ENCODE peak calls at places on chromosome 6, in eight cellular contexts. A, H, U, C, O, M, I and Q are unnamed samples.
A peak's percentile ranks its signal among the peaks of the same experiment; 100 is the strongest.

GRCh38 chr6:121143476-121143875 is 190.8 kb downstream of the TBC1D32 start:
- DNase-seq in H (no peak), U (peak; percentile 32), O (no peak), C (no peak), M (no peak), I (no peak), A (no peak), Q (no peak)

GRCh38 chr6:2038096-2038495 is 207.3 kb downstream of the GMDS start:
- DNase-seq in A (no peak), C (peak; percentile 59), I (peak; percentile 90), M (no peak), O (no peak), H (peak; percentile 47), U (no peak), Q (peak; percentile 36)

GRCh38 chr6:139250296-139251274 is 41.2 kb downstream of the TXLNB start:
- DNase-seq in I (peak; percentile 67), U (peak; percentile 37), M (peak; percentile 63), O (peak; percentile 36), A (peak; percentile 57), C (peak; percentile 64), H (peak; percentile 46), Q (peak; percentile 54)

GRCh38 chr6:86715676-86716075 is 221.7 kb upstream of the HTR1E start:
- DNase-seq in M (no peak), I (no peak), C (no peak), H (no peak), U (peak; percentile 76), O (no peak), A (no peak), Q (no peak)

GRCh38 chr6:134258849-134259306 is 59.0 kb downstream of the SGK1 start:
- DNase-seq in M (no peak), I (no peak), U (no peak), O (no peak), A (no peak), H (no peak), C (no peak), Q (no peak)

GRCh38 chr6:117829594-117830319 is 77.3 kb upstream of the SLC35F1 start:
- DNase-seq in H (no peak), U (peak; percentile 33), M (no peak), I (peak; percentile 20), C (peak; percentile 27), A (no peak), O (no peak), Q (no peak)

GRCh38 chr6:53042112-53042511 is 23.1 kb upstream of the FBXO9 start:
- DNase-seq in M (no peak), I (peak; percentile 83), H (no peak), A (no peak), C (no peak), O (no peak), U (peak; percentile 83), Q (no peak)

GRCh38 chr6:164130151-164130550 is 715.6 kb downstream of the QKI start:
- DNase-seq in A (no peak), U (no peak), C (peak; percentile 52), M (peak; percentile 33), O (peak; percentile 74), H (no peak), I (no peak), Q (no peak)

GRCh38 chr6:82484737-82485650 is 121.4 kb downstream of the TPBG start:
- DNase-seq in C (no peak), A (no peak), M (no peak), H (no peak), O (no peak), I (no peak), U (no peak), Q (no peak)

GRCh38 chr6:100171533-100172321 is 177.7 kb upstream of the MCHR2 start:
- DNase-seq in I (peak; percentile 52), O (no peak), M (no peak), A (no peak), H (no peak), C (no peak), U (peak; percentile 90), Q (no peak)

GRCh38 chr6:152257581-152257980 is 379.6 kb downstream of the SYNE1 start:
- DNase-seq in M (no peak), C (no peak), A (no peak), U (no peak), O (no peak), H (no peak), I (no peak), Q (no peak)

GRCh38 chr6:5764401-5764955 is 242.2 kb downstream of the NRN1 start:
- DNase-seq in M (peak; percentile 80), A (no peak), C (no peak), O (peak; percentile 64), U (no peak), H (no peak), I (peak; percentile 7), Q (no peak)

GRCh38 chr6:28727559-28728211 is 196.1 kb downstream of the TRIM27 start:
- DNase-seq in O (no peak), I (no peak), H (no peak), M (no peak), C (no peak), A (no peak), U (no peak), Q (no peak)

GRCh38 chr6:138387577-138388368 is 10.1 kb downstream of the SMIM28 start:
- DNase-seq in C (no peak), O (no peak), I (no peak), M (no peak), U (no peak), H (no peak), A (no peak), Q (no peak)

GRCh38 chr6:43171284-43172126 is 436 bp downstream of the SRF start:
- DNase-seq in I (no peak), H (peak; percentile 25), A (no peak), O (no peak), M (no peak), C (peak; percentile 93), U (no peak), Q (no peak)

GRCh38 chr6:113067612-113068262 is 720.6 kb downstream of the RFPL4B start:
- DNase-seq in H (no peak), U (no peak), I (peak; percentile 67), C (no peak), M (no peak), O (no peak), A (no peak), Q (no peak)

GRCh38 chr6:145561095-145561820 is 174.1 kb downstream of the EPM2A start:
- DNase-seq in O (no peak), U (peak; percentile 77), C (no peak), A (no peak), M (no peak), I (peak; percentile 12), H (no peak), Q (no peak)

GRCh38 chr6:127162808-127163207 is 44.3 kb downstream of the RSPO3 start:
- DNase-seq in H (no peak), U (no peak), O (no peak), M (no peak), I (peak; percentile 62), A (no peak), C (no peak), Q (no peak)

GRCh38 chr6:96608074-96608473 is 45.1 kb downstream of the FHL5 start:
- DNase-seq in O (no peak), U (no peak), M (no peak), H (no peak), I (no peak), A (no peak), C (no peak), Q (no peak)

GRCh38 chr6:143279385-143279784 is 171.1 kb downstream of the ADAT2 start:
- DNase-seq in O (no peak), I (peak; percentile 28), M (no peak), H (no peak), A (no peak), C (peak; percentile 27), U (peak; percentile 16), Q (no peak)

GRCh38 chr6:89970609-89971337 is 76.5 kb downstream of the GJA10 start:
- DNase-seq in H (no peak), A (no peak), O (peak; percentile 57), U (peak; percentile 45), C (peak; percentile 67), I (peak; percentile 68), M (peak; percentile 48), Q (peak; percentile 29)

GRCh38 chr6:33935439-33936080 is 131.8 kb upstream of the MLN start:
- DNase-seq in O (no peak), M (no peak), I (no peak), U (no peak), C (peak; percentile 49), H (no peak), A (no peak), Q (no peak)
- H3K27me3 ChIP-seq in O (peaks cover 3% of the 10 kb centered on the region), M (no peaks in the 10 kb centered on the region), I (no peaks in the 10 kb centered on the region), U (peaks cover 4% of the 10 kb centered on the region), C (peaks cover 22% of the 10 kb centered on the region), H (no peaks in the 10 kb centered on the region), A (no peaks in the 10 kb centered on the region), Q (peaks cover 45% of the 10 kb centered on the region)

DNA sequence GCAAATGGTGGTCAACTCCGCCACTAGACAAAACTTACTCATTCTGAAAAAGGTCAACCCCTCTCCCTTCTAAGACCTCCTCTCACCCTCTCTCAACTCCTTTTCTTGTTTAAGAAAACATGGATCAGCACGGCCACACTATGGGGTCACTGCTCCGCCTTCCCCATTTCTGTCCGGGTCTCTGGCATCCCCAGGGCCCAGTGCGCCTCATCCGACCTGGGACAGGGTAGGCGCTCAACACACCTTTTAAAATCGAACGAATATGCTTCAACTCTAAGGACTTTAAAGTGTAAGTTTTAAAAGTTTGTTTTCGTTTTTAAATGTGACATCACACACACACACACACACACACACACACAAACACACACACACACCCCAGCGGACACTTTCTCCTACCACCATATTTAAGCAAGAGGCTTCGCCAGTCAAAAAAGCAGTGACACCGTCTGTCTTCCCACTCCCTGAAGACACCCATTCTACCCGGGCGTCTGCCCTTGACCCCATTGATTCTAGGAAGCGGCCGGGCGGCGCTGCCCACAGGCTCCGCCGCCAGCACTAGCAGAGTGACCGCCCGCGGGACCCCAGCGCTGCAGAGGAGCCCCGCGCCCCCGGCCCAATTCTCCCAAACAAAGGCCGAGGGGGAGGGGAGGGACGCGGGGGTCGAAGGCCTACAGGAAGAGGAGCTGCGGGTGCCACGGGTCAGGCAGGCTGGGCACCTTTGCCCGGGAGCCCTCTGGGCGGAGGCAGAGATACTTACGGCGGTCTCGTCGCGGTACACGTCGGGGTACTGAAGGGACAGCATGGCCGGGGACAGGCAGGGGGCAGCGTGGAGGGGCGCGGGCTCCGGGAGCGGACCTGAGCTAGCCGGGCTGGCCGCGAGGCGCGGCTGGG is 547 bp downstream of the PREP start:
- DNase-seq in H (peak; percentile 10), A (peak; percentile 59), M (peak; percentile 23), C (peak; percentile 44), O (no peak), U (peak; percentile 41), I (peak; percentile 54), Q (peak; percentile 36)
- TF ChIP-seq CTCF in H (no peak), A (no peak), M (no peak), C (peak; percentile 4), O (no peak), U (no peak), I (no peak), Q (no peak)

DNA sequence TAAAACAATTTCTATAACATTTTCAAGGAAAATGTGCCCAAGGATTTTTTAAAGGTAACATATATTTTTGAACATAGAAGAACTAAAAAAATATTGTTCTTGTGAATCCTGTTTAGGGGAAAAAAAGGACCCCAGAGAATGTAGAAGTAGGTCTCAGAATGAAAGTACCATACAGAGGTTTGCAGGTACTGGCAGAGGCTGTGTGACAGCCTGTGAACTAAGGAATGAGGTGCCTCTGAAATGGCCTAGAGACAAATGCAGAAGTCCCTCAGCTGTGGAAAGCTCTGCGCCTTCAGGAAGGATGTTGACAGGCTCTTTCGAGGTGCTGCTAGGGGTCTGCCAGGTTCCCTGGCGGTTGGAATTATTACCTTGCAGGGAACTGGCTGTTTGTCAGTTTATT is 8.5 kb upstream of the TUBB2B start:
- DNase-seq in H (no peak), U (no peak), M (no peak), I (no peak), A (no peak), O (no peak), C (no peak), Q (no peak)
- H3K27me3 ChIP-seq in H (peaks cover 57% of the 10 kb centered on the region), U (peaks cover 4% of the 10 kb centered on the region), M (no peaks in the 10 kb centered on the region), I (peaks cover 20% of the 10 kb centered on the region), A (peaks cover 33% of the 10 kb centered on the region), O (no peaks in the 10 kb centered on the region), C (no peaks in the 10 kb centered on the region), Q (peaks cover 41% of the 10 kb centered on the region)

GRCh38 chr6:13487122-13488014 is at the start of gene GFOD1:
- DNase-seq in C (peak; percentile 97), U (peak; percentile 85), O (peak; percentile 76), M (peak; percentile 90), I (peak; percentile 92), H (peak; percentile 28), A (peak; percentile 90), Q (peak; percentile 86)
- TF ChIP-seq CTCF in C (peak; percentile 35), U (peak; percentile 35), O (no peak), M (peak; percentile 39), I (peak; percentile 6), H (no peak), A (no peak), Q (no peak)